ENCODE peak calls at places on chromosomes 2 and 18, in five cellular contexts. One of them, this sample, is unnamed.

GRCh38 chr2:176109226-176109954 is 2.3 kb downstream of the HOXD11 start:
- DNase-seq in A549: no peak
- DNase-seq in kidney: peak; percentile 47
- DNase-seq in Peyer's patch: no peak
- DNase-seq in pancreas: no peak
- DNase-seq in this sample: no peak

GRCh38 chr2:238425979-238426567 is 654 bp upstream of the ASB1 start:
- DNase-seq in A549: peak; percentile 50
- DNase-seq in pancreas: no peak
- DNase-seq in Peyer's patch: peak; percentile 20
- DNase-seq in kidney: peak; percentile 72
- DNase-seq in this sample: no peak

GRCh38 chr2:236642584-236643291 is 73.1 kb downstream of the ACKR3 start:
- DNase-seq in kidney: peak; percentile 59
- DNase-seq in Peyer's patch: peak; percentile 20
- DNase-seq in pancreas: no peak
- DNase-seq in A549: peak; percentile 71
- DNase-seq in this sample: peak; percentile 27

GRCh38 chr2:69033427-69034095 is 20.6 kb downstream of the ANTXR1 start:
- DNase-seq in Peyer's patch: no peak
- DNase-seq in kidney: no peak
- DNase-seq in pancreas: no peak
- DNase-seq in A549: no peak
- DNase-seq in this sample: no peak

GRCh38 chr2:46985512-46985911 is 69.9 kb upstream of the MCFD2 start:
- DNase-seq in A549: peak; percentile 41
- DNase-seq in pancreas: no peak
- DNase-seq in kidney: no peak
- DNase-seq in Peyer's patch: no peak
- DNase-seq in this sample: no peak

GRCh38 chr2:189091253-189091652 is 88.3 kb downstream of the COL5A2 start:
- DNase-seq in A549: no peak
- DNase-seq in kidney: no peak
- DNase-seq in pancreas: no peak
- DNase-seq in Peyer's patch: no peak
- DNase-seq in this sample: no peak

GRCh38 chr2:105490204-105490603 is 91.4 kb upstream of the FHL2 start:
- DNase-seq in Peyer's patch: no peak
- DNase-seq in A549: no peak
- DNase-seq in pancreas: no peak
- DNase-seq in kidney: no peak
- DNase-seq in this sample: no peak

GRCh38 chr2:222837643-222838056 is 23.2 kb upstream of the ACSL3 start:
- DNase-seq in kidney: no peak
- DNase-seq in Peyer's patch: no peak
- DNase-seq in A549: peak; percentile 72
- DNase-seq in pancreas: no peak
- DNase-seq in this sample: no peak

GRCh38 chr2:145800201-145801091 is 1280.5 kb upstream of the ZEB2 start:
- DNase-seq in kidney: no peak
- DNase-seq in A549: peak; percentile 82
- DNase-seq in pancreas: no peak
- DNase-seq in Peyer's patch: no peak
- DNase-seq in this sample: no peak

GRCh38 chr18:62334110-62334509 is 9.0 kb downstream of the TNFRSF11A start:
- DNase-seq in kidney: no peak
- DNase-seq in A549: peak; percentile 41
- DNase-seq in Peyer's patch: no peak
- DNase-seq in pancreas: no peak
- DNase-seq in this sample: no peak

GRCh38 chr2:171952276-171952675 is 30.0 kb downstream of the HAT1 start:
- DNase-seq in kidney: no peak
- DNase-seq in Peyer's patch: no peak
- DNase-seq in A549: no peak
- DNase-seq in pancreas: no peak
- DNase-seq in this sample: no peak

GRCh38 chr18:51630706-51631105 is 433.2 kb upstream of the MEX3C start:
- DNase-seq in A549: no peak
- DNase-seq in pancreas: no peak
- DNase-seq in Peyer's patch: no peak
- DNase-seq in kidney: no peak
- DNase-seq in this sample: no peak

GRCh38 chr2:233023007-233023760 is 9.3 kb upstream of the NEU2 start:
- DNase-seq in Peyer's patch: no peak
- DNase-seq in kidney: no peak
- DNase-seq in A549: no peak
- DNase-seq in pancreas: no peak
- DNase-seq in this sample: no peak

GRCh38 chr18:63257453-63257852 is 62.1 kb downstream of the BCL2 start:
- DNase-seq in A549: no peak
- DNase-seq in kidney: no peak
- DNase-seq in pancreas: no peak
- DNase-seq in Peyer's patch: no peak
- DNase-seq in this sample: no peak

GRCh38 chr2:126344498-126344897 is 311.5 kb upstream of the GYPC start:
- DNase-seq in A549: no peak
- DNase-seq in pancreas: no peak
- DNase-seq in Peyer's patch: no peak
- DNase-seq in kidney: no peak
- DNase-seq in this sample: no peak

GRCh38 chr18:48009116-48009825 is 78.8 kb upstream of the SMAD2 start:
- DNase-seq in Peyer's patch: no peak
- DNase-seq in kidney: no peak
- DNase-seq in pancreas: no peak
- DNase-seq in A549: no peak
- DNase-seq in this sample: no peak

GRCh38 chr2:50556934-50557575 is 474.9 kb downstream of the NRXN1 start:
- DNase-seq in pancreas: no peak
- DNase-seq in kidney: no peak
- DNase-seq in A549: no peak
- DNase-seq in Peyer's patch: no peak
- DNase-seq in this sample: no peak

GRCh38 chr2:133379159-133379558 is 189.1 kb downstream of the NCKAP5 start:
- DNase-seq in pancreas: no peak
- DNase-seq in Peyer's patch: no peak
- DNase-seq in A549: no peak
- DNase-seq in kidney: no peak
- DNase-seq in this sample: no peak

GRCh38 chr2:73984922-73985317 is 210 bp downstream of the TET3 start:
- DNase-seq in Peyer's patch: peak; percentile 63
- DNase-seq in pancreas: peak; percentile 85
- DNase-seq in A549: peak; percentile 35
- DNase-seq in kidney: peak; percentile 87
- DNase-seq in this sample: peak; percentile 73

GRCh38 chr18:55539240-55539639 is 48.8 kb downstream of the TCF4 start:
- DNase-seq in A549: no peak
- DNase-seq in kidney: no peak
- DNase-seq in Peyer's patch: no peak
- DNase-seq in pancreas: no peak
- DNase-seq in this sample: no peak

GRCh38 chr2:206958236-206958635 is 18.9 kb downstream of the CPO start:
- DNase-seq in Peyer's patch: no peak
- DNase-seq in pancreas: no peak
- DNase-seq in kidney: no peak
- DNase-seq in A549: no peak
- DNase-seq in this sample: no peak

GRCh38 chr2:164839914-164840457 is 1.6 kb downstream of the COBLL1 start:
- DNase-seq in kidney: no peak
- DNase-seq in A549: no peak
- DNase-seq in Peyer's patch: no peak
- DNase-seq in pancreas: no peak
- DNase-seq in this sample: no peak

GRCh38 chr2:235551965-235552364 is 58.1 kb downstream of the AGAP1 start:
- DNase-seq in Peyer's patch: no peak
- DNase-seq in A549: peak; percentile 78
- DNase-seq in pancreas: peak; percentile 79
- DNase-seq in kidney: peak; percentile 83
- DNase-seq in this sample: no peak

GRCh38 chr2:193810533-193810932 is 1615.8 kb upstream of the TMEFF2 start:
- DNase-seq in Peyer's patch: no peak
- DNase-seq in pancreas: no peak
- DNase-seq in A549: no peak
- DNase-seq in kidney: no peak
- DNase-seq in this sample: no peak

GRCh38 chr2:28546242-28546641 is 50.4 kb downstream of the PLB1 start:
- DNase-seq in kidney: no peak
- DNase-seq in pancreas: no peak
- DNase-seq in A549: no peak
- DNase-seq in Peyer's patch: no peak
- DNase-seq in this sample: no peak

GRCh38 chr2:213980883-213981282 is 430.0 kb upstream of the VWC2L start:
- DNase-seq in pancreas: no peak
- DNase-seq in kidney: no peak
- DNase-seq in Peyer's patch: no peak
- DNase-seq in A549: no peak
- DNase-seq in this sample: no peak

GRCh38 chr2:234363011-234363487 is 133.8 kb downstream of the ARL4C start:
- DNase-seq in A549: peak; percentile 98
- DNase-seq in Peyer's patch: no peak
- DNase-seq in kidney: no peak
- DNase-seq in pancreas: no peak
- DNase-seq in this sample: no peak

GRCh38 chr2:152740743-152741328 is 22.4 kb downstream of the ARL6IP6 start:
- DNase-seq in Peyer's patch: no peak
- DNase-seq in A549: peak; percentile 72
- DNase-seq in pancreas: no peak
- DNase-seq in kidney: no peak
- DNase-seq in this sample: no peak

GRCh38 chr2:106991866-106992265 is 105.9 kb upstream of the ST6GAL2 start:
- DNase-seq in kidney: no peak
- DNase-seq in Peyer's patch: no peak
- DNase-seq in pancreas: no peak
- DNase-seq in A549: no peak
- DNase-seq in this sample: no peak

GRCh38 chr2:143937563-143938346 is 582.2 kb downstream of the ZEB2 start:
- DNase-seq in A549: no peak
- DNase-seq in Peyer's patch: no peak
- DNase-seq in pancreas: no peak
- DNase-seq in kidney: peak; percentile 59
- DNase-seq in this sample: no peak

GRCh38 chr18:31591113-31591512 is 564 bp upstream of the TTR start:
- DNase-seq in A549: no peak
- DNase-seq in Peyer's patch: no peak
- DNase-seq in kidney: no peak
- DNase-seq in pancreas: no peak
- DNase-seq in this sample: no peak

GRCh38 chr2:205453200-205453599 is 229.1 kb upstream of the NRP2 start:
- DNase-seq in A549: no peak
- DNase-seq in Peyer's patch: no peak
- DNase-seq in pancreas: no peak
- DNase-seq in kidney: no peak
- DNase-seq in this sample: no peak

GRCh38 chr2:174797792-174798276 is 33.6 kb upstream of the CHRNA1 start:
- DNase-seq in A549: no peak
- DNase-seq in kidney: no peak
- DNase-seq in pancreas: no peak
- DNase-seq in Peyer's patch: no peak
- DNase-seq in this sample: no peak

GRCh38 chr2:67834482-67834881 is 228.3 kb downstream of the C1D start:
- DNase-seq in pancreas: no peak
- DNase-seq in kidney: no peak
- DNase-seq in A549: no peak
- DNase-seq in Peyer's patch: no peak
- DNase-seq in this sample: no peak

GRCh38 chr2:36427790-36428243 is 72.2 kb downstream of the CRIM1 start:
- DNase-seq in pancreas: no peak
- DNase-seq in A549: peak; percentile 53
- DNase-seq in kidney: no peak
- DNase-seq in Peyer's patch: no peak
- DNase-seq in this sample: no peak

GRCh38 chr18:23910032-23910431 is 104.5 kb upstream of the TTC39C start:
- DNase-seq in pancreas: no peak
- DNase-seq in kidney: no peak
- DNase-seq in Peyer's patch: no peak
- DNase-seq in A549: no peak
- DNase-seq in this sample: no peak

GRCh38 chr18:77144451-77145118 is 12.0 kb upstream of the MBP start:
- DNase-seq in Peyer's patch: no peak
- DNase-seq in kidney: no peak
- DNase-seq in pancreas: no peak
- DNase-seq in A549: no peak
- DNase-seq in this sample: no peak

GRCh38 chr2:131754929-131755720 is 227.4 kb downstream of the CCDC74A start:
- DNase-seq in pancreas: no peak
- DNase-seq in kidney: no peak
- DNase-seq in A549: no peak
- DNase-seq in Peyer's patch: no peak
- DNase-seq in this sample: no peak
- H3K4me1 ChIP-seq in pancreas: no peaks in the 10 kb centered on the region
- H3K4me1 ChIP-seq in kidney: no peaks in the 10 kb centered on the region
- H3K4me1 ChIP-seq in A549: no peaks in the 10 kb centered on the region
- H3K4me1 ChIP-seq in Peyer's patch: no peaks in the 10 kb centered on the region
- H3K4me1 ChIP-seq in this sample: no peaks in the 10 kb centered on the region

DNA sequence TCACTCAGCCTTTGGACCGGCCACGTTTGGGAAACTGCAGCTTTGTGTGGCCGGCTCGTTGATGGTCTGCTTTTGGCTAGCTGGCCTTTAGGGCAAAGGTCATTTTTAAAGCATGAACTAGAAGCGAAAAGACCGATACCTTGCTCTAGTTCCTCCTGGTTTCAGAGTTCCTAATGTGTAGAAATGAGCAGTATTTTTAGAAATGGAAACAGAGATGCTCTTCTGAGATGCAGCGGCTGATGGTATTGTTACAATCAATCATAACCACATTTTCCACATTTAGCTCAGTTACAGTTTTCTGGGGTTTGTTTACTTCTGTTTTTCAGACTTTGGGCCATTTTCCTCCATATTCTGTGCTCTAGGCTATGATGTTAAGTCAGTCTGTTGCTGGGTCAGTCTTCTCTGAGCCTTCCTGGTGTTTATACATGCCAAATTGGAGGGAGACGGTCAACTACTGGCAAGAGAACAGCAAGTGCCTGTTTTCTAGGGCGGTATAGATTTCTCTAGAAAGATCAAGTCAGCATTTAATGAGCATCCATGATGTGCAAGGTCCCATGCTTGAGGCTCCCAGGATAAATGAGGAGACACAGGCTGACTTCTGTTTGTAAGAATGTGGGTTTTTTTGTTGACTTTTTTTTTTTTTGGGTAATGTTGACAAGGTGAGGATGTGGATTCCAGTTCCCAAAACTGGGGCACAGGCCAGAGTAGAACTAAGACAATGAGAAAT is 28.0 kb downstream of the RNF144A start:
- DNase-seq in kidney: no peak
- DNase-seq in Peyer's patch: no peak
- DNase-seq in A549: no peak
- DNase-seq in pancreas: no peak
- DNase-seq in this sample: no peak
- H3K4me3 ChIP-seq in kidney: no peak overlapping the region
- H3K4me3 ChIP-seq in Peyer's patch: no peak overlapping the region
- H3K4me3 ChIP-seq in A549: no peak overlapping the region
- H3K4me3 ChIP-seq in pancreas: no peak overlapping the region
- H3K4me3 ChIP-seq in this sample: no peak overlapping the region

GRCh38 chr18:49072524-49072934 is 121.8 kb upstream of the SMAD7 start:
- DNase-seq in Peyer's patch: no peak
- DNase-seq in pancreas: no peak
- DNase-seq in A549: no peak
- DNase-seq in kidney: no peak
- DNase-seq in this sample: no peak
- H3K27ac ChIP-seq in Peyer's patch: no peak overlapping the region
- H3K27ac ChIP-seq in pancreas: peak overlapping the region; percentile 3
- H3K27ac ChIP-seq in A549: no peak overlapping the region
- H3K27ac ChIP-seq in kidney: no peak overlapping the region
- H3K27ac ChIP-seq in this sample: no peak overlapping the region

GRCh38 chr2:197915548-197916265 is 111.3 kb downstream of the PLCL1 start:
- DNase-seq in pancreas: no peak
- DNase-seq in Peyer's patch: no peak
- DNase-seq in kidney: no peak
- DNase-seq in A549: no peak
- DNase-seq in this sample: no peak
- H3K4me1 ChIP-seq in pancreas: peaks cover 4% of the 10 kb centered on the region
- H3K4me1 ChIP-seq in Peyer's patch: no peaks in the 10 kb centered on the region
- H3K4me1 ChIP-seq in kidney: peaks cover 12% of the 10 kb centered on the region
- H3K4me1 ChIP-seq in A549: no peaks in the 10 kb centered on the region
- H3K4me1 ChIP-seq in this sample: no peaks in the 10 kb centered on the region